ENCODE peak calls at places on chromosomes 11 and 22, in eight cellular contexts. N, Q, U, G, P, J, E and A are unnamed samples.

GRCh38 chr11:45927684-45928413 is 5.4 kb downstream of the LARGE2 start:
- DNase-seq in N (no peak), Q (no peak), U (no peak), G (no peak), P (no peak), J (no peak), E (peak; percentile 38), A (no peak)

GRCh38 chr22:43824724-43825485 is 12.8 kb upstream of the EFCAB6 start:
- DNase-seq in N (peak; percentile 46), Q (no peak), U (no peak), G (no peak), P (no peak), J (peak; percentile 52), E (peak; percentile 54), A (no peak)

GRCh38 chr11:130601141-130601540 is 152.7 kb downstream of the ADAMTS15 start:
- DNase-seq in N (no peak), Q (no peak), U (no peak), G (no peak), P (no peak), J (peak; percentile 86), E (peak; percentile 93), A (peak; percentile 85)

GRCh38 chr11:70364745-70365535 is 33.4 kb upstream of the CTTN start:
- DNase-seq in N (no peak), Q (no peak), U (no peak), G (no peak), P (no peak), J (no peak), E (no peak), A (no peak)

GRCh38 chr11:117606211-117606610 is 190.8 kb downstream of the DSCAML1 start:
- DNase-seq in N (no peak), Q (no peak), U (no peak), G (no peak), P (no peak), J (no peak), E (no peak), A (no peak)

GRCh38 chr11:78714539-78714938 is 139.9 kb upstream of the NARS2 start:
- DNase-seq in N (peak; percentile 26), Q (no peak), U (no peak), G (no peak), P (no peak), J (no peak), E (no peak), A (no peak)

GRCh38 chr11:125084761-125085231 is 21.7 kb downstream of the SLC37A2 start:
- DNase-seq in N (no peak), Q (no peak), U (no peak), G (no peak), P (no peak), J (no peak), E (peak; percentile 31), A (no peak)

GRCh38 chr11:94553938-94554337 is 10.2 kb downstream of the FUT4 start:
- DNase-seq in N (no peak), Q (no peak), U (no peak), G (no peak), P (no peak), J (no peak), E (no peak), A (no peak)

GRCh38 chr11:129987950-129988349 is 14.7 kb downstream of the PRDM10 start:
- DNase-seq in N (no peak), Q (no peak), U (no peak), G (no peak), P (no peak), J (no peak), E (no peak), A (no peak)

GRCh38 chr22:29689872-29690213 is 30.0 kb upstream of the CABP7 start:
- DNase-seq in N (no peak), Q (peak; percentile 39), U (peak; percentile 13), G (no peak), P (no peak), J (no peak), E (peak; percentile 92), A (peak; percentile 76)

GRCh38 chr11:6609502-6610015 is 2.5 kb downstream of the TAF10 start:
- DNase-seq in N (no peak), Q (no peak), U (no peak), G (no peak), P (no peak), J (no peak), E (peak; percentile 31), A (no peak)

GRCh38 chr22:48857202-48857805 is 970.4 kb downstream of the BRD1 start:
- DNase-seq in N (no peak), Q (no peak), U (no peak), G (no peak), P (no peak), J (peak; percentile 44), E (no peak), A (no peak)

GRCh38 chr11:19370100-19370861 is 129.5 kb upstream of the E2F8 start:
- DNase-seq in N (no peak), Q (peak; percentile 86), U (no peak), G (no peak), P (no peak), J (no peak), E (no peak), A (peak; percentile 84)